ENCODE peak calls at places on chromosomes 16 and 17, in five cellular contexts. L, U, X, G and E are unnamed samples.

GRCh38 chr16:69620564-69620963 is 54.8 kb downstream of the NFAT5 start:
- DNase-seq in L (peak; percentile 12), U (no peak), X (no peak), G (no peak), E (no peak)

GRCh38 chr17:49944451-49944850 is 24.5 kb upstream of the DLX4 start:
- DNase-seq in L (no peak), U (no peak), X (no peak), G (no peak), E (no peak)

GRCh38 chr17:73589096-73589980 is 54.9 kb downstream of the SDK2 start:
- DNase-seq in L (peak; percentile 25), U (no peak), X (peak; percentile 48), G (no peak), E (no peak)

GRCh38 chr16:73735018-73735417 is 561.6 kb upstream of the PSMD7 start:
- DNase-seq in L (peak; percentile 67), U (no peak), X (peak; percentile 88), G (no peak), E (no peak)

GRCh38 chr16:57607676-57608461 is 20.6 kb upstream of the ADGRG1 start:
- DNase-seq in L (no peak), U (no peak), X (no peak), G (peak; percentile 20), E (no peak)

GRCh38 chr17:40541060-40541872 is 24.0 kb downstream of the CCR7 start:
- DNase-seq in L (no peak), U (no peak), X (no peak), G (peak; percentile 50), E (no peak)

GRCh38 chr16:31118223-31119155 is 1.0 kb downstream of the KAT8 start:
- DNase-seq in L (peak; percentile 90), U (no peak), X (peak; percentile 65), G (peak; percentile 65), E (peak; percentile 44)

GRCh38 chr16:23145608-23146007 is 3.6 kb downstream of the USP31 start:
- DNase-seq in L (peak; percentile 74), U (no peak), X (peak; percentile 77), G (no peak), E (peak; percentile 32)

GRCh38 chr16:21302898-21303528 is 24.9 kb upstream of the CRYM start:
- DNase-seq in L (peak; percentile 98), U (no peak), X (peak; percentile 82), G (no peak), E (peak; percentile 67)

GRCh38 chr16:200388-200787 is 20.1 kb downstream of the HBQ1 start:
- DNase-seq in L (peak; percentile 84), U (no peak), X (peak; percentile 27), G (no peak), E (no peak)

GRCh38 chr16:1721372-1721771 is 15.4 kb downstream of the MAPK8IP3 start:
- DNase-seq in L (no peak), U (no peak), X (no peak), G (no peak), E (no peak)

GRCh38 chr17:47727704-47728036 is 5.4 kb upstream of the TBX21 start:
- DNase-seq in L (no peak), U (no peak), X (no peak), G (peak; percentile 56), E (no peak)

GRCh38 chr17:72967963-72968585 is 124.4 kb downstream of the SLC39A11 start:
- DNase-seq in L (no peak), U (no peak), X (peak; percentile 47), G (no peak), E (no peak)

GRCh38 chr16:57493767-57494166 is 7.5 kb upstream of the DOK4 start:
- DNase-seq in L (no peak), U (no peak), X (no peak), G (no peak), E (no peak)

GRCh38 chr17:48541574-48542113 is 3.3 kb downstream of the HOXB2 start:
- DNase-seq in L (peak; percentile 77), U (peak; percentile 20), X (peak; percentile 82), G (no peak), E (peak; percentile 87)

GRCh38 chr17:73900516-73900915 is 256.3 kb upstream of the SDK2 start:
- DNase-seq in L (no peak), U (no peak), X (no peak), G (no peak), E (no peak)

GRCh38 chr17:81291662-81292061 is 3.4 kb downstream of the SLC38A10 start:
- DNase-seq in L (peak; percentile 69), U (peak; percentile 69), X (no peak), G (no peak), E (peak; percentile 23)

GRCh38 chr16:31386157-31386984 is 6.8 kb upstream of the ITGAD start:
- DNase-seq in L (peak; percentile 82), U (no peak), X (peak; percentile 44), G (no peak), E (peak; percentile 44)

GRCh38 chr16:74713325-74713724 is 12.7 kb upstream of the MLKL start:
- DNase-seq in L (no peak), U (no peak), X (no peak), G (no peak), E (no peak)

GRCh38 chr16:24007934-24008333 is 172.2 kb downstream of the PRKCB start:
- DNase-seq in L (no peak), U (no peak), X (no peak), G (no peak), E (no peak)

GRCh38 chr17:3911271-3912053 is 4.8 kb downstream of the P2RX1 start:
- DNase-seq in L (no peak), U (no peak), X (no peak), G (no peak), E (no peak)

GRCh38 chr16:15553313-15554088 is 89.5 kb downstream of the MARF1 start:
- DNase-seq in L (peak; percentile 39), U (no peak), X (no peak), G (no peak), E (no peak)

GRCh38 chr17:60161598-60162330 is 12.0 kb downstream of the CA4 start:
- DNase-seq in L (no peak), U (no peak), X (no peak), G (no peak), E (peak; percentile 59)

GRCh38 chr17:67203818-67204217 is 41.2 kb downstream of the HELZ start:
- DNase-seq in L (no peak), U (no peak), X (no peak), G (no peak), E (peak; percentile 9)